ENCODE peak calls at places on chromosomes 6 and 20, in four cellular contexts. One of them, this sample, is unnamed.

GRCh38 chr6:159969204-159969912 is 476 bp downstream of the IGF2R start:
- DNase-seq in heart left ventricle: peak; percentile 48
- DNase-seq in stimulated activated naive CD8-positive, alpha-beta T cell treated with anti-CD3 and anti-CD28 coated beads, Interleukin-15, Interleukin-2, amounts not matched to agents 100 U/mL and 50 U/mL, for 24 hours: peak; percentile 53
- DNase-seq in RPMI7951: peak; percentile 21
- DNase-seq in this sample: peak; percentile 54

GRCh38 chr6:149196091-149196490 is 121.4 kb upstream of the TAB2 start:
- DNase-seq in heart left ventricle: no peak
- DNase-seq in stimulated activated naive CD8-positive, alpha-beta T cell treated with anti-CD3 and anti-CD28 coated beads, Interleukin-15, Interleukin-2, amounts not matched to agents 100 U/mL and 50 U/mL, for 24 hours: no peak
- DNase-seq in RPMI7951: no peak
- DNase-seq in this sample: no peak

GRCh38 chr20:59005523-59006166 is 1.4 kb downstream of the CTSZ start:
- DNase-seq in RPMI7951: no peak
- DNase-seq in stimulated activated naive CD8-positive, alpha-beta T cell treated with anti-CD3 and anti-CD28 coated beads, Interleukin-15, Interleukin-2, amounts not matched to agents 100 U/mL and 50 U/mL, for 24 hours: no peak
- DNase-seq in heart left ventricle: no peak
- DNase-seq in this sample: no peak

GRCh38 chr6:3345836-3346235 is 87.1 kb downstream of the PSMG4 start:
- DNase-seq in stimulated activated naive CD8-positive, alpha-beta T cell treated with anti-CD3 and anti-CD28 coated beads, Interleukin-15, Interleukin-2, amounts not matched to agents 100 U/mL and 50 U/mL, for 24 hours: no peak
- DNase-seq in heart left ventricle: peak; percentile 25
- DNase-seq in RPMI7951: no peak
- DNase-seq in this sample: no peak

GRCh38 chr20:57790176-57790575 is 80.4 kb upstream of the PMEPA1 start:
- DNase-seq in heart left ventricle: no peak
- DNase-seq in stimulated activated naive CD8-positive, alpha-beta T cell treated with anti-CD3 and anti-CD28 coated beads, Interleukin-15, Interleukin-2, amounts not matched to agents 100 U/mL and 50 U/mL, for 24 hours: no peak
- DNase-seq in RPMI7951: no peak
- DNase-seq in this sample: no peak

GRCh38 chr6:155638200-155638599 is 182.6 kb upstream of the NOX3 start:
- DNase-seq in RPMI7951: peak; percentile 3
- DNase-seq in heart left ventricle: no peak
- DNase-seq in stimulated activated naive CD8-positive, alpha-beta T cell treated with anti-CD3 and anti-CD28 coated beads, Interleukin-15, Interleukin-2, amounts not matched to agents 100 U/mL and 50 U/mL, for 24 hours: no peak
- DNase-seq in this sample: no peak

GRCh38 chr20:32238483-32239425 is 31.1 kb downstream of the POFUT1 start:
- DNase-seq in stimulated activated naive CD8-positive, alpha-beta T cell treated with anti-CD3 and anti-CD28 coated beads, Interleukin-15, Interleukin-2, amounts not matched to agents 100 U/mL and 50 U/mL, for 24 hours: no peak
- DNase-seq in RPMI7951: no peak
- DNase-seq in heart left ventricle: no peak
- DNase-seq in this sample: no peak

GRCh38 chr6:32459781-32460424 is 20.2 kb downstream of the HLA-DRA start:
- DNase-seq in heart left ventricle: no peak
- DNase-seq in stimulated activated naive CD8-positive, alpha-beta T cell treated with anti-CD3 and anti-CD28 coated beads, Interleukin-15, Interleukin-2, amounts not matched to agents 100 U/mL and 50 U/mL, for 24 hours: no peak
- DNase-seq in RPMI7951: no peak
- DNase-seq in this sample: no peak

GRCh38 chr20:38217791-38218565 is 42.6 kb downstream of the KIAA1755 start:
- DNase-seq in heart left ventricle: peak; percentile 63
- DNase-seq in RPMI7951: peak; percentile 100
- DNase-seq in stimulated activated naive CD8-positive, alpha-beta T cell treated with anti-CD3 and anti-CD28 coated beads, Interleukin-15, Interleukin-2, amounts not matched to agents 100 U/mL and 50 U/mL, for 24 hours: no peak
- DNase-seq in this sample: peak; percentile 82

GRCh38 chr6:26286168-26286854 is 78.7 kb upstream of the BTN3A2 start:
- DNase-seq in heart left ventricle: peak; percentile 53
- DNase-seq in stimulated activated naive CD8-positive, alpha-beta T cell treated with anti-CD3 and anti-CD28 coated beads, Interleukin-15, Interleukin-2, amounts not matched to agents 100 U/mL and 50 U/mL, for 24 hours: peak; percentile 66
- DNase-seq in RPMI7951: peak; percentile 70
- DNase-seq in this sample: no peak

GRCh38 chr20:21511850-21512633 is 1.8 kb downstream of the NKX2-2 start:
- DNase-seq in stimulated activated naive CD8-positive, alpha-beta T cell treated with anti-CD3 and anti-CD28 coated beads, Interleukin-15, Interleukin-2, amounts not matched to agents 100 U/mL and 50 U/mL, for 24 hours: no peak
- DNase-seq in heart left ventricle: no peak
- DNase-seq in RPMI7951: no peak
- DNase-seq in this sample: no peak

GRCh38 chr20:16771204-16771603 is 23.0 kb downstream of the OTOR start:
- DNase-seq in heart left ventricle: no peak
- DNase-seq in RPMI7951: no peak
- DNase-seq in stimulated activated naive CD8-positive, alpha-beta T cell treated with anti-CD3 and anti-CD28 coated beads, Interleukin-15, Interleukin-2, amounts not matched to agents 100 U/mL and 50 U/mL, for 24 hours: no peak
- DNase-seq in this sample: no peak

GRCh38 chr20:33947709-33948295 is 45.9 kb upstream of the RALY start:
- DNase-seq in RPMI7951: peak; percentile 38
- DNase-seq in stimulated activated naive CD8-positive, alpha-beta T cell treated with anti-CD3 and anti-CD28 coated beads, Interleukin-15, Interleukin-2, amounts not matched to agents 100 U/mL and 50 U/mL, for 24 hours: peak; percentile 62
- DNase-seq in heart left ventricle: no peak
- DNase-seq in this sample: no peak

GRCh38 chr20:61619751-61620150 is 367.7 kb downstream of the CDH4 start:
- DNase-seq in heart left ventricle: no peak
- DNase-seq in RPMI7951: no peak
- DNase-seq in stimulated activated naive CD8-positive, alpha-beta T cell treated with anti-CD3 and anti-CD28 coated beads, Interleukin-15, Interleukin-2, amounts not matched to agents 100 U/mL and 50 U/mL, for 24 hours: no peak
- DNase-seq in this sample: no peak

GRCh38 chr6:100176321-100176950 is 182.4 kb upstream of the MCHR2 start:
- DNase-seq in heart left ventricle: no peak
- DNase-seq in stimulated activated naive CD8-positive, alpha-beta T cell treated with anti-CD3 and anti-CD28 coated beads, Interleukin-15, Interleukin-2, amounts not matched to agents 100 U/mL and 50 U/mL, for 24 hours: no peak
- DNase-seq in RPMI7951: peak; percentile 65
- DNase-seq in this sample: no peak

GRCh38 chr6:23826587-23826986 is 299.4 kb upstream of the NRSN1 start:
- DNase-seq in stimulated activated naive CD8-positive, alpha-beta T cell treated with anti-CD3 and anti-CD28 coated beads, Interleukin-15, Interleukin-2, amounts not matched to agents 100 U/mL and 50 U/mL, for 24 hours: no peak
- DNase-seq in heart left ventricle: no peak
- DNase-seq in RPMI7951: no peak
- DNase-seq in this sample: no peak

GRCh38 chr6:139764498-139764986 is 390.1 kb upstream of the CITED2 start:
- DNase-seq in stimulated activated naive CD8-positive, alpha-beta T cell treated with anti-CD3 and anti-CD28 coated beads, Interleukin-15, Interleukin-2, amounts not matched to agents 100 U/mL and 50 U/mL, for 24 hours: peak; percentile 11
- DNase-seq in RPMI7951: peak; percentile 97
- DNase-seq in heart left ventricle: peak; percentile 40
- DNase-seq in this sample: no peak

GRCh38 chr20:10560681-10561080 is 113.1 kb downstream of the JAG1 start:
- DNase-seq in stimulated activated naive CD8-positive, alpha-beta T cell treated with anti-CD3 and anti-CD28 coated beads, Interleukin-15, Interleukin-2, amounts not matched to agents 100 U/mL and 50 U/mL, for 24 hours: no peak
- DNase-seq in heart left ventricle: no peak
- DNase-seq in RPMI7951: no peak
- DNase-seq in this sample: no peak

GRCh38 chr20:38167851-38168760 is 3.0 kb upstream of the TGM2 start:
- DNase-seq in stimulated activated naive CD8-positive, alpha-beta T cell treated with anti-CD3 and anti-CD28 coated beads, Interleukin-15, Interleukin-2, amounts not matched to agents 100 U/mL and 50 U/mL, for 24 hours: no peak
- DNase-seq in heart left ventricle: peak; percentile 69
- DNase-seq in RPMI7951: peak; percentile 100
- DNase-seq in this sample: peak; percentile 90

GRCh38 chr6:89984926-89985743 is 90.9 kb downstream of the GJA10 start:
- DNase-seq in heart left ventricle: peak; percentile 89
- DNase-seq in stimulated activated naive CD8-positive, alpha-beta T cell treated with anti-CD3 and anti-CD28 coated beads, Interleukin-15, Interleukin-2, amounts not matched to agents 100 U/mL and 50 U/mL, for 24 hours: no peak
- DNase-seq in RPMI7951: peak; percentile 99
- DNase-seq in this sample: peak; percentile 73

GRCh38 chr6:44960898-44961297 is 367.2 kb upstream of the RUNX2 start:
- DNase-seq in RPMI7951: peak; percentile 15
- DNase-seq in heart left ventricle: no peak
- DNase-seq in stimulated activated naive CD8-positive, alpha-beta T cell treated with anti-CD3 and anti-CD28 coated beads, Interleukin-15, Interleukin-2, amounts not matched to agents 100 U/mL and 50 U/mL, for 24 hours: no peak
- DNase-seq in this sample: no peak

GRCh38 chr20:46651091-46651962 is at the start of gene SLC13A3:
- DNase-seq in RPMI7951: no peak
- DNase-seq in heart left ventricle: no peak
- DNase-seq in stimulated activated naive CD8-positive, alpha-beta T cell treated with anti-CD3 and anti-CD28 coated beads, Interleukin-15, Interleukin-2, amounts not matched to agents 100 U/mL and 50 U/mL, for 24 hours: no peak
- DNase-seq in this sample: peak; percentile 25

GRCh38 chr20:30816182-30816645 is 441.2 kb upstream of the DEFB115 start:
- DNase-seq in heart left ventricle: peak; percentile 37
- DNase-seq in RPMI7951: peak; percentile 60
- DNase-seq in stimulated activated naive CD8-positive, alpha-beta T cell treated with anti-CD3 and anti-CD28 coated beads, Interleukin-15, Interleukin-2, amounts not matched to agents 100 U/mL and 50 U/mL, for 24 hours: no peak
- DNase-seq in this sample: peak; percentile 35

GRCh38 chr20:32336918-32337347 is 21.2 kb upstream of the ASXL1 start:
- DNase-seq in stimulated activated naive CD8-positive, alpha-beta T cell treated with anti-CD3 and anti-CD28 coated beads, Interleukin-15, Interleukin-2, amounts not matched to agents 100 U/mL and 50 U/mL, for 24 hours: no peak
- DNase-seq in RPMI7951: peak; percentile 51
- DNase-seq in heart left ventricle: no peak
- DNase-seq in this sample: no peak

GRCh38 chr6:105212587-105212986 is 32.8 kb upstream of the POPDC3 start:
- DNase-seq in stimulated activated naive CD8-positive, alpha-beta T cell treated with anti-CD3 and anti-CD28 coated beads, Interleukin-15, Interleukin-2, amounts not matched to agents 100 U/mL and 50 U/mL, for 24 hours: no peak
- DNase-seq in RPMI7951: no peak
- DNase-seq in heart left ventricle: no peak
- DNase-seq in this sample: no peak

GRCh38 chr6:43951756-43952675 is 175.2 kb downstream of the MRPL14 start:
- DNase-seq in stimulated activated naive CD8-positive, alpha-beta T cell treated with anti-CD3 and anti-CD28 coated beads, Interleukin-15, Interleukin-2, amounts not matched to agents 100 U/mL and 50 U/mL, for 24 hours: no peak
- DNase-seq in RPMI7951: peak; percentile 85
- DNase-seq in heart left ventricle: no peak
- DNase-seq in this sample: no peak

GRCh38 chr6:34531580-34532201 is 24.4 kb downstream of the SPDEF start:
- DNase-seq in RPMI7951: no peak
- DNase-seq in stimulated activated naive CD8-positive, alpha-beta T cell treated with anti-CD3 and anti-CD28 coated beads, Interleukin-15, Interleukin-2, amounts not matched to agents 100 U/mL and 50 U/mL, for 24 hours: peak; percentile 9
- DNase-seq in heart left ventricle: peak; percentile 43
- DNase-seq in this sample: peak; percentile 54

GRCh38 chr20:61903575-61904340 is 161.9 kb downstream of the TAF4 start:
- DNase-seq in RPMI7951: no peak
- DNase-seq in heart left ventricle: no peak
- DNase-seq in stimulated activated naive CD8-positive, alpha-beta T cell treated with anti-CD3 and anti-CD28 coated beads, Interleukin-15, Interleukin-2, amounts not matched to agents 100 U/mL and 50 U/mL, for 24 hours: no peak
- DNase-seq in this sample: peak; percentile 6

GRCh38 chr6:41712651-41713103 is 22.7 kb downstream of the TFEB start:
- DNase-seq in heart left ventricle: peak; percentile 83
- DNase-seq in stimulated activated naive CD8-positive, alpha-beta T cell treated with anti-CD3 and anti-CD28 coated beads, Interleukin-15, Interleukin-2, amounts not matched to agents 100 U/mL and 50 U/mL, for 24 hours: no peak
- DNase-seq in RPMI7951: no peak
- DNase-seq in this sample: peak; percentile 52

GRCh38 chr20:24779166-24779565 is 169.9 kb upstream of the CST7 start:
- DNase-seq in stimulated activated naive CD8-positive, alpha-beta T cell treated with anti-CD3 and anti-CD28 coated beads, Interleukin-15, Interleukin-2, amounts not matched to agents 100 U/mL and 50 U/mL, for 24 hours: no peak
- DNase-seq in heart left ventricle: no peak
- DNase-seq in RPMI7951: no peak
- DNase-seq in this sample: no peak

GRCh38 chr6:143236151-143236788 is 175.6 kb downstream of the AIG1 start:
- DNase-seq in RPMI7951: peak; percentile 66
- DNase-seq in heart left ventricle: no peak
- DNase-seq in stimulated activated naive CD8-positive, alpha-beta T cell treated with anti-CD3 and anti-CD28 coated beads, Interleukin-15, Interleukin-2, amounts not matched to agents 100 U/mL and 50 U/mL, for 24 hours: no peak
- DNase-seq in this sample: no peak

GRCh38 chr20:49583343-49583668 is 15.4 kb upstream of the PTGIS start:
- DNase-seq in stimulated activated naive CD8-positive, alpha-beta T cell treated with anti-CD3 and anti-CD28 coated beads, Interleukin-15, Interleukin-2, amounts not matched to agents 100 U/mL and 50 U/mL, for 24 hours: no peak
- DNase-seq in heart left ventricle: no peak
- DNase-seq in RPMI7951: no peak
- DNase-seq in this sample: no peak

GRCh38 chr20:49964964-49965780 is 17.6 kb upstream of the SNAI1 start:
- DNase-seq in RPMI7951: peak; percentile 43
- DNase-seq in stimulated activated naive CD8-positive, alpha-beta T cell treated with anti-CD3 and anti-CD28 coated beads, Interleukin-15, Interleukin-2, amounts not matched to agents 100 U/mL and 50 U/mL, for 24 hours: peak; percentile 35
- DNase-seq in heart left ventricle: no peak
- DNase-seq in this sample: no peak

GRCh38 chr6:167546611-167547327 is 221.9 kb downstream of the TTLL2 start:
- DNase-seq in stimulated activated naive CD8-positive, alpha-beta T cell treated with anti-CD3 and anti-CD28 coated beads, Interleukin-15, Interleukin-2, amounts not matched to agents 100 U/mL and 50 U/mL, for 24 hours: no peak
- DNase-seq in RPMI7951: no peak
- DNase-seq in heart left ventricle: no peak
- DNase-seq in this sample: no peak

GRCh38 chr20:17854307-17854903 is 114.2 kb downstream of the SNX5 start:
- DNase-seq in RPMI7951: peak; percentile 70
- DNase-seq in stimulated activated naive CD8-positive, alpha-beta T cell treated with anti-CD3 and anti-CD28 coated beads, Interleukin-15, Interleukin-2, amounts not matched to agents 100 U/mL and 50 U/mL, for 24 hours: no peak
- DNase-seq in heart left ventricle: peak; percentile 66
- DNase-seq in this sample: peak; percentile 69

GRCh38 chr6:74277749-74278148 is 581.7 kb downstream of the CD109 start:
- DNase-seq in stimulated activated naive CD8-positive, alpha-beta T cell treated with anti-CD3 and anti-CD28 coated beads, Interleukin-15, Interleukin-2, amounts not matched to agents 100 U/mL and 50 U/mL, for 24 hours: no peak
- DNase-seq in heart left ventricle: no peak
- DNase-seq in RPMI7951: peak; percentile 42
- DNase-seq in this sample: no peak

GRCh38 chr6:14964486-14964885 is 281.4 kb upstream of the JARID2 start:
- DNase-seq in stimulated activated naive CD8-positive, alpha-beta T cell treated with anti-CD3 and anti-CD28 coated beads, Interleukin-15, Interleukin-2, amounts not matched to agents 100 U/mL and 50 U/mL, for 24 hours: no peak
- DNase-seq in heart left ventricle: no peak
- DNase-seq in RPMI7951: no peak
- DNase-seq in this sample: no peak

This sample was measured in left cardiac atrium.